ENCODE peak calls at places on chromosome 18, in six cellular contexts. O, G, Z, R, W and F are unnamed samples.

GRCh38 chr18:50286391-50287027 is 983 bp downstream of the CXXC1 start:
- DNase-seq in W (no peak), O (peak; percentile 73), Z (peak; percentile 64), G (peak; percentile 36), R (peak; percentile 58), F (no peak)

GRCh38 chr18:62751341-62751821 is 36.0 kb downstream of the PHLPP1 start:
- DNase-seq in O (peak; percentile 12), R (peak; percentile 90), Z (no peak), W (no peak), G (peak; percentile 47), F (no peak)

GRCh38 chr18:54255141-54255540 is 14.2 kb upstream of the POLI start:
- DNase-seq in W (no peak), Z (no peak), R (no peak), G (no peak), O (no peak), F (no peak)

GRCh38 chr18:76958692-76959341 is 136.5 kb downstream of the ZNF236 start:
- DNase-seq in Z (no peak), O (no peak), W (no peak), G (no peak), R (no peak), F (no peak)

GRCh38 chr18:62795813-62796212 is 80.5 kb downstream of the PHLPP1 start:
- DNase-seq in O (no peak), G (no peak), R (no peak), W (no peak), Z (no peak), F (no peak)

GRCh38 chr18:8797206-8797605 is 91.8 kb downstream of the MTCL1 start:
- DNase-seq in O (peak; percentile 63), G (no peak), R (no peak), W (no peak), Z (peak; percentile 34), F (no peak)

GRCh38 chr18:63708650-63709049 is 5.9 kb downstream of the SERPINB11 start:
- DNase-seq in G (no peak), W (no peak), R (no peak), O (peak; percentile 89), Z (no peak), F (no peak)

GRCh38 chr18:64165906-64166305 is 17.0 kb upstream of the LINC00305 start:
- DNase-seq in R (no peak), G (no peak), W (no peak), Z (no peak), O (peak; percentile 73), F (no peak)

GRCh38 chr18:69845588-69846506 is 101.8 kb downstream of the CD226 start:
- DNase-seq in O (peak; percentile 1), Z (peak; percentile 12), G (no peak), R (no peak), W (no peak), F (no peak)

GRCh38 chr18:28039078-28039477 is 137.9 kb downstream of the CDH2 start:
- DNase-seq in O (no peak), W (no peak), G (no peak), Z (no peak), R (no peak), F (no peak)

GRCh38 chr18:54150226-54150625 is 74.2 kb downstream of the MBD2 start:
- DNase-seq in G (no peak), R (no peak), O (no peak), Z (no peak), W (no peak), F (no peak)

GRCh38 chr18:5937795-5938194 is 42.5 kb upstream of the TMEM200C start:
- DNase-seq in W (no peak), O (no peak), G (no peak), Z (no peak), R (no peak), F (no peak)

GRCh38 chr18:63106727-63107126 is 212.8 kb downstream of the BCL2 start:
- DNase-seq in W (no peak), O (no peak), Z (no peak), G (no peak), R (no peak), F (no peak)

GRCh38 chr18:14577971-14578370 is 34.6 kb upstream of the POTEC start:
- DNase-seq in G (no peak), W (no peak), Z (no peak), O (no peak), R (no peak), F (no peak)

GRCh38 chr18:59575995-59576394 is 121.2 kb downstream of the CCBE1 start:
- DNase-seq in Z (no peak), W (no peak), G (no peak), R (no peak), O (no peak), F (no peak)

GRCh38 chr18:77366067-77366724 is 116.5 kb downstream of the GALR1 start:
- DNase-seq in G (no peak), Z (no peak), W (no peak), O (no peak), R (no peak), F (no peak)

GRCh38 chr18:49047540-49047939 is 96.8 kb upstream of the SMAD7 start:
- DNase-seq in R (no peak), G (no peak), W (no peak), O (no peak), Z (no peak), F (no peak)

GRCh38 chr18:78683191-78684010 is 296.2 kb upstream of the SALL3 start:
- DNase-seq in G (no peak), W (no peak), O (no peak), R (no peak), Z (no peak), F (no peak)

GRCh38 chr18:25136416-25137132 is 215.4 kb downstream of the ZNF521 start:
- DNase-seq in G (no peak), R (no peak), O (peak; percentile 26), Z (no peak), W (no peak), F (peak; percentile 37)
- H3K4me3 ChIP-seq in G (no peak overlapping the region), R (no peak overlapping the region), O (no peak overlapping the region), Z (no peak overlapping the region), W (no peak overlapping the region), F (no peak overlapping the region)

DNA sequence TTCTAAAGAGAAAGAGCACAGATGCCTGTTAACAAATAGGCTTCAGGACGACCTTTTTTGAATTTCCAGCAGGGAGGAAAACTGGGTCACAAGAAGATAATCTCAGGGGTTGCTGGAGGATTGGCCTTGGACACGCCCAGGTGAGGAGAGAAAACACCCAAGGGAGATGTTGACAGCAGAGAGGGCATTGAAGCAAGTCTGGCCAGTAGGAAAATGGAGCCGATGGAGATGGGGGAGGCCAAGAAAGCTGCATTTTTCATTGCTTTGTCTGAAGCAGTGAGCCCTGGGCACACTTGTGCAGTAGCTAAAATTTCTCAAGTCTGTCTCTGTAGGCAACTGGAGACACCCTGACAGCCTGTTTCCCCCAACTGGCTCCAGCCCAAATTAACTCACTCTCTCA is 165.4 kb downstream of the TGIF1 start:
- DNase-seq in O (no peak), G (no peak), W (no peak), Z (no peak), R (no peak), F (no peak)
- H3K4me1 ChIP-seq in O (peaks cover 12% of the 10 kb centered on the region), G (no peaks in the 10 kb centered on the region), W (no peaks in the 10 kb centered on the region), Z (peaks cover 4% of the 10 kb centered on the region), R (peaks cover 32% of the 10 kb centered on the region), F (no peaks in the 10 kb centered on the region)

GRCh38 chr18:47964086-47964485 is 33.6 kb upstream of the SMAD2 start:
- DNase-seq in G (no peak), O (no peak), W (no peak), Z (no peak), R (no peak), F (no peak)
- H3K9me3 ChIP-seq in G (peaks cover 17% of the 10 kb centered on the region), O (no peaks in the 10 kb centered on the region), W (no peaks in the 10 kb centered on the region), Z (peaks cover 14% of the 10 kb centered on the region), R (peaks cover 18% of the 10 kb centered on the region), F (no peaks in the 10 kb centered on the region)

GRCh38 chr18:67359868-67360838 is 156.4 kb downstream of the DSEL start:
- DNase-seq in O (peak; percentile 97), W (peak; percentile 84), R (no peak), G (peak; percentile 35), Z (peak; percentile 13), F (peak; percentile 16)
- H3K4me3 ChIP-seq in O (peak overlapping the region; percentile 71), W (peak overlapping the region; percentile 39), R (no peak overlapping the region), G (no peak overlapping the region), Z (no peak overlapping the region), F (peak overlapping the region; percentile 15)

GRCh38 chr18:3716116-3716660 is 266.2 kb downstream of the TGIF1 start:
- DNase-seq in O (no peak), R (no peak), G (no peak), W (no peak), Z (no peak), F (no peak)
- H3K4me1 ChIP-seq in O (peaks cover 3% of the 10 kb centered on the region), R (peaks cover 22% of the 10 kb centered on the region), G (no peaks in the 10 kb centered on the region), W (no peaks in the 10 kb centered on the region), Z (peaks cover 3% of the 10 kb centered on the region), F (no peaks in the 10 kb centered on the region)

GRCh38 chr18:35306588-35307250 is 16.7 kb upstream of the ZSCAN30 start:
- DNase-seq in O (no peak), R (no peak), W (no peak), G (no peak), Z (no peak), F (no peak)

DNA sequence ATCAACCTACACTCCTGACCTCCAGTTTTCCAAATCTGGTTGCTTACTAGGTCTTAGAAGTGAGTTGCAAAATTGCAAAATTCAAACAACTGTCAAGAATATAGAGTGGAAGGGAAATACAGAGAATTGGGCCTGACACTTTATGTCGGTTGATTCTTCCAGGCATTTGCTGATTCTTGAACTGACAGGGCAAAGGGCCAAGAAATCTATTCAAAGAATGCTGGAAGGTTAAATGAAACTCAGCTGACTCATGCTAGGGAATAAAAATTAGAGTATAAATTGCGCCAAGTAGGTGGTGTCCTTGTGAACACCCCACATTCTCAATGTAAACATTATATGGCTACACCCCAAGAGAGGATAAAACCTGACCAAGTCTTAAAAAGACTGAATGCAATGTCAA is 21.5 kb upstream of the ZSCAN30 start:
- DNase-seq in R (no peak), Z (no peak), W (no peak), O (peak; percentile 11), G (no peak), F (no peak)
- H3K9me3 ChIP-seq in R (peaks cover 22% of the 10 kb centered on the region), Z (peaks cover 44% of the 10 kb centered on the region), W (peaks cover 3% of the 10 kb centered on the region), O (peaks cover 23% of the 10 kb centered on the region), G (peaks cover 82% of the 10 kb centered on the region), F (peaks cover 90% of the 10 kb centered on the region)